ENCODE peak calls at places on chromosomes 3 and 15, in ten cellular contexts. H is pons; N is NCI-H1694; L is upper lobe of right lung; D is activated T-helper 1 cell treated with Interleukin-2 at 50 U/mL for 16 hours; R is stromal cell of bone marrow; T is NCI-H524; Y is stimulated activated naive CD8-positive, alpha-beta T cell treated with anti-CD3 and anti-CD28 coated beads, Interleukin-15, amount 100 ng/mL, for 72 hours; A is HCT116; M is left colon. G is an unnamed sample.

GRCh38 chr3:152524198-152525140 is 255.7 kb downstream of the MBNL1 start:
- DNase-seq in H (peak), N (peak), L (no peak), D (no peak), R (peak), T (no peak), Y (no peak), A (peak), M (no peak), G (peak)

GRCh38 chr15:68277131-68277604 is 377 bp upstream of the FEM1B start:
- DNase-seq in H (peak), N (peak), L (no peak), D (no peak), R (no peak), T (peak), Y (no peak), A (no peak), M (peak), G (peak)

GRCh38 chr15:98866503-98866902 is 141.1 kb downstream of the PGPEP1L start:
- DNase-seq in H (peak), N (no peak), L (no peak), D (no peak), R (no peak), T (no peak), Y (no peak), A (no peak), M (no peak), G (no peak)

GRCh38 chr3:165852710-165853109 is 15.5 kb upstream of the BCHE start:
- DNase-seq in H (no peak), N (no peak), L (no peak), D (no peak), R (no peak), T (no peak), Y (no peak), A (no peak), M (no peak), G (no peak)

GRCh38 chr3:150461399-150461798 is 53.3 kb downstream of the TSC22D2 start:
- DNase-seq in H (no peak), N (no peak), L (no peak), D (no peak), R (no peak), T (no peak), Y (no peak), A (no peak), M (no peak), G (no peak)

GRCh38 chr15:40239671-40240618 is 1.1 kb downstream of the PAK6 start:
- DNase-seq in H (no peak), N (no peak), L (peak), D (no peak), R (no peak), T (no peak), Y (no peak), A (no peak), M (no peak), G (no peak)

GRCh38 chr3:52820741-52821140 is 9.7 kb downstream of the ITIH4 start:
- DNase-seq in H (no peak), N (peak), L (no peak), D (no peak), R (no peak), T (peak), Y (peak), A (peak), M (no peak), G (no peak)

GRCh38 chr3:121670676-121671075 is 10.0 kb upstream of the HCLS1 start:
- DNase-seq in H (no peak), N (no peak), L (no peak), D (no peak), R (no peak), T (no peak), Y (no peak), A (no peak), M (no peak), G (no peak)

GRCh38 chr3:141878812-141879211 is 2.4 kb downstream of the ATP1B3 start:
- DNase-seq in H (no peak), N (no peak), L (no peak), D (no peak), R (no peak), T (peak), Y (no peak), A (no peak), M (no peak), G (peak)

GRCh38 chr3:33437556-33438283 is 2.5 kb downstream of the UBP1 start:
- DNase-seq in H (no peak), N (no peak), L (no peak), D (no peak), R (peak), T (no peak), Y (no peak), A (no peak), M (no peak), G (no peak)

G was measured in NCI-H2171.